ENCODE peak calls at places on chromosomes 6 and 20, in four cellular contexts. One of them, this sample, is unnamed.

GRCh38 chr20:5077761-5078387 is 41.9 kb downstream of the PCNA start:
- DNase-seq in NCI-H526 treated with DMSO at 0.1 percent for 48 hours: no peak
- DNase-seq in pulmonary artery endothelial cell: no peak
- DNase-seq in non-pigmented ciliary epithelial cell: no peak
- DNase-seq in this sample: no peak

GRCh38 chr20:61525781-61526431 is 273.8 kb downstream of the CDH4 start:
- DNase-seq in NCI-H526 treated with DMSO at 0.1 percent for 48 hours: no peak
- DNase-seq in non-pigmented ciliary epithelial cell: no peak
- DNase-seq in pulmonary artery endothelial cell: no peak
- DNase-seq in this sample: no peak

GRCh38 chr20:51526105-51526470 is 16.4 kb downstream of the NFATC2 start:
- DNase-seq in NCI-H526 treated with DMSO at 0.1 percent for 48 hours: peak
- DNase-seq in pulmonary artery endothelial cell: no peak
- DNase-seq in non-pigmented ciliary epithelial cell: no peak
- DNase-seq in this sample: no peak

GRCh38 chr6:34237722-34238506 is 1.2 kb downstream of the HMGA1 start:
- DNase-seq in NCI-H526 treated with DMSO at 0.1 percent for 48 hours: peak
- DNase-seq in pulmonary artery endothelial cell: no peak
- DNase-seq in non-pigmented ciliary epithelial cell: no peak
- DNase-seq in this sample: peak

GRCh38 chr6:1384549-1385128 is 4.7 kb upstream of the FOXF2 start:
- DNase-seq in pulmonary artery endothelial cell: no peak
- DNase-seq in non-pigmented ciliary epithelial cell: no peak
- DNase-seq in NCI-H526 treated with DMSO at 0.1 percent for 48 hours: no peak
- DNase-seq in this sample: no peak

GRCh38 chr20:59725476-59726119 is 121.3 kb downstream of the PHACTR3 start:
- DNase-seq in NCI-H526 treated with DMSO at 0.1 percent for 48 hours: no peak
- DNase-seq in pulmonary artery endothelial cell: no peak
- DNase-seq in non-pigmented ciliary epithelial cell: no peak
- DNase-seq in this sample: peak

GRCh38 chr20:58555078-58555765 is 40.0 kb upstream of the APCDD1L start:
- DNase-seq in non-pigmented ciliary epithelial cell: peak
- DNase-seq in pulmonary artery endothelial cell: peak
- DNase-seq in NCI-H526 treated with DMSO at 0.1 percent for 48 hours: no peak
- DNase-seq in this sample: no peak

GRCh38 chr6:117501722-117502121 is 19.2 kb downstream of the DCBLD1 start:
- DNase-seq in non-pigmented ciliary epithelial cell: no peak
- DNase-seq in pulmonary artery endothelial cell: no peak
- DNase-seq in NCI-H526 treated with DMSO at 0.1 percent for 48 hours: no peak
- DNase-seq in this sample: no peak

GRCh38 chr6:105592329-105592728 is 189.4 kb upstream of the PREP start:
- DNase-seq in non-pigmented ciliary epithelial cell: no peak
- DNase-seq in NCI-H526 treated with DMSO at 0.1 percent for 48 hours: no peak
- DNase-seq in pulmonary artery endothelial cell: no peak
- DNase-seq in this sample: no peak

GRCh38 chr6:70669133-70669532 is 1.4 kb downstream of the SMAP1 start:
- DNase-seq in pulmonary artery endothelial cell: no peak
- DNase-seq in non-pigmented ciliary epithelial cell: no peak
- DNase-seq in NCI-H526 treated with DMSO at 0.1 percent for 48 hours: peak
- DNase-seq in this sample: no peak

GRCh38 chr6:35214869-35215664 is 1.3 kb downstream of the SCUBE3 start:
- DNase-seq in non-pigmented ciliary epithelial cell: no peak
- DNase-seq in pulmonary artery endothelial cell: no peak
- DNase-seq in NCI-H526 treated with DMSO at 0.1 percent for 48 hours: no peak
- DNase-seq in this sample: no peak

GRCh38 chr6:87742106-87742505 is 40.1 kb upstream of the AKIRIN2 start:
- DNase-seq in non-pigmented ciliary epithelial cell: no peak
- DNase-seq in NCI-H526 treated with DMSO at 0.1 percent for 48 hours: no peak
- DNase-seq in pulmonary artery endothelial cell: no peak
- DNase-seq in this sample: no peak

GRCh38 chr6:56537223-56537770 is 105.4 kb downstream of the DST start:
- DNase-seq in pulmonary artery endothelial cell: no peak
- DNase-seq in NCI-H526 treated with DMSO at 0.1 percent for 48 hours: no peak
- DNase-seq in non-pigmented ciliary epithelial cell: no peak
- DNase-seq in this sample: no peak